ENCODE peak calls at places on chromosome 14, in seven cellular contexts. J, W, Z, X, Q, A and U are unnamed samples.

GRCh38 chr14:22653012-22653621 is 9.0 kb upstream of the OR6J1 start:
- DNase-seq in Z (no peak), W (peak), A (peak), X (peak), J (no peak), Q (peak), U (peak)

GRCh38 chr14:61562321-61563161 is 132.8 kb upstream of the HIF1A start:
- DNase-seq in X (peak), A (no peak), J (peak), Q (peak), W (no peak), Z (no peak), U (no peak)

GRCh38 chr14:80930836-80931389 is 10.6 kb downstream of the CEP128 start:
- DNase-seq in J (peak), Z (no peak), Q (peak), X (no peak), A (peak), W (no peak), U (peak)

GRCh38 chr14:77989441-77989891 is 180.7 kb upstream of the NRXN3 start:
- DNase-seq in A (no peak), Q (no peak), W (no peak), X (no peak), J (no peak), Z (no peak), U (no peak)

GRCh38 chr14:53355581-53356112 is 202.5 kb upstream of the DDHD1 start:
- DNase-seq in W (no peak), Z (no peak), Q (peak), A (peak), J (peak), X (no peak), U (no peak)

GRCh38 chr14:102711946-102712345 is 65.3 kb upstream of the TRAF3 start:
- DNase-seq in Z (no peak), A (no peak), X (no peak), W (no peak), J (no peak), Q (no peak), U (no peak)

GRCh38 chr14:34498684-34499412 is 36.8 kb upstream of the SPTSSA start:
- DNase-seq in J (no peak), Z (no peak), W (no peak), X (no peak), A (no peak), Q (peak), U (no peak)

GRCh38 chr14:79825046-79825521 is 386.2 kb downstream of the DIO2 start:
- DNase-seq in A (no peak), Z (no peak), J (no peak), W (no peak), X (no peak), Q (peak), U (no peak)

GRCh38 chr14:88437659-88438058 is 52.2 kb downstream of the SPATA7 start:
- DNase-seq in Q (no peak), J (no peak), W (no peak), X (no peak), A (no peak), Z (no peak), U (no peak)

GRCh38 chr14:68628605-68629310 is 164.1 kb downstream of the ZFP36L1 start:
- DNase-seq in Z (no peak), X (peak), A (no peak), W (no peak), Q (no peak), J (no peak), U (peak)

GRCh38 chr14:21917699-21918436 is 244.2 kb upstream of the OR4E1 start:
- DNase-seq in Z (no peak), A (peak), Q (peak), X (peak), J (no peak), W (no peak), U (peak)

GRCh38 chr14:53956427-53957201 is at the start of gene BMP4:
- DNase-seq in J (no peak), Z (peak), W (peak), Q (peak), A (no peak), X (no peak), U (no peak)

GRCh38 chr14:105937253-105938054 is 411.1 kb downstream of the TMEM121 start:
- DNase-seq in Q (no peak), W (peak), J (no peak), A (no peak), Z (no peak), X (no peak), U (no peak)

GRCh38 chr14:51246032-51246431 is 6.0 kb downstream of the TMX1 start:
- DNase-seq in X (no peak), W (no peak), J (no peak), Z (no peak), A (no peak), Q (no peak), U (no peak)

GRCh38 chr14:94469261-94469660 is 6.7 kb downstream of the SERPINA9 start:
- DNase-seq in W (peak), X (no peak), J (no peak), Z (no peak), A (no peak), Q (no peak), U (no peak)

GRCh38 chr14:91830777-91831176 is 36.6 kb downstream of the TC2N start:
- DNase-seq in X (no peak), Q (no peak), A (no peak), Z (no peak), J (no peak), W (no peak), U (no peak)

GRCh38 chr14:106436310-106436905 is 910.0 kb downstream of the TMEM121 start:
- DNase-seq in W (no peak), J (no peak), A (peak), X (peak), Q (no peak), Z (no peak), U (peak)

GRCh38 chr14:81516941-81517797 is 16.5 kb downstream of the SEL1L start:
- DNase-seq in A (no peak), J (peak), W (peak), Z (no peak), X (no peak), Q (peak), U (no peak)

GRCh38 chr14:102971836-102972606 is 49.6 kb downstream of the AMN start:
- DNase-seq in W (no peak), Z (peak), J (no peak), A (no peak), X (no peak), Q (no peak), U (no peak)

GRCh38 chr14:78253986-78254385 is 83.8 kb downstream of the NRXN3 start:
- DNase-seq in A (no peak), X (no peak), Z (no peak), W (no peak), J (peak), Q (peak), U (no peak)

GRCh38 chr14:89566180-89566579 is 149.1 kb upstream of the FOXN3 start:
- DNase-seq in A (no peak), W (no peak), X (no peak), J (no peak), Z (no peak), Q (no peak), U (no peak)

GRCh38 chr14:68316078-68316868 is 476.6 kb downstream of the ZFP36L1 start:
- DNase-seq in A (no peak), Q (no peak), J (no peak), W (no peak), X (no peak), Z (no peak), U (no peak)

GRCh38 chr14:51593397-51593796 is 58.3 kb upstream of the FRMD6 start:
- DNase-seq in X (no peak), J (no peak), A (no peak), Z (no peak), Q (no peak), W (no peak), U (no peak)

GRCh38 chr14:31947680-31948580 is 129.2 kb upstream of the ARHGAP5 start:
- DNase-seq in A (no peak), Z (no peak), J (no peak), X (no peak), W (no peak), Q (peak), U (no peak)

GRCh38 chr14:29645117-29645516 is 282.5 kb downstream of the PRKD1 start:
- DNase-seq in A (no peak), Q (peak), W (no peak), J (no peak), X (no peak), Z (no peak), U (no peak)

GRCh38 chr14:20118795-20119194 is 8.3 kb downstream of the OR4K17 start:
- DNase-seq in J (no peak), W (no peak), Q (no peak), Z (no peak), X (no peak), A (no peak), U (no peak)

GRCh38 chr14:61620130-61620946 is 75.0 kb upstream of the HIF1A start:
- DNase-seq in Z (no peak), W (no peak), J (peak), Q (peak), X (no peak), A (no peak), U (no peak)

GRCh38 chr14:33686218-33686617 is 264.7 kb downstream of the EGLN3 start:
- DNase-seq in W (no peak), X (no peak), A (no peak), J (peak), Z (no peak), Q (peak), U (no peak)

GRCh38 chr14:100340454-100340813 is 17.3 kb downstream of the SLC25A47 start:
- DNase-seq in W (no peak), X (no peak), A (no peak), Q (no peak), J (no peak), Z (no peak), U (no peak)

GRCh38 chr14:93137864-93138263 is 22.1 kb upstream of the ITPK1 start:
- DNase-seq in J (no peak), X (no peak), W (peak), A (peak), Q (peak), Z (peak), U (no peak)

GRCh38 chr14:100749967-100750597 is 23.4 kb downstream of the DLK1 start:
- DNase-seq in A (no peak), Z (peak), X (no peak), W (peak), J (no peak), Q (no peak), U (no peak)

GRCh38 chr14:78170203-78170602 is at the start of gene NRXN3:
- DNase-seq in Z (no peak), J (no peak), A (no peak), W (no peak), Q (no peak), X (no peak), U (no peak)

GRCh38 chr14:24139272-24139934 is 2.0 kb downstream of the EMC9 start:
- DNase-seq in Z (no peak), X (no peak), W (no peak), J (no peak), Q (no peak), A (no peak), U (no peak)
- H3K4me3 ChIP-seq in Z (no peak), X (no peak), W (no peak), J (peak), Q (no peak), A (peak), U (no peak)

DNA sequence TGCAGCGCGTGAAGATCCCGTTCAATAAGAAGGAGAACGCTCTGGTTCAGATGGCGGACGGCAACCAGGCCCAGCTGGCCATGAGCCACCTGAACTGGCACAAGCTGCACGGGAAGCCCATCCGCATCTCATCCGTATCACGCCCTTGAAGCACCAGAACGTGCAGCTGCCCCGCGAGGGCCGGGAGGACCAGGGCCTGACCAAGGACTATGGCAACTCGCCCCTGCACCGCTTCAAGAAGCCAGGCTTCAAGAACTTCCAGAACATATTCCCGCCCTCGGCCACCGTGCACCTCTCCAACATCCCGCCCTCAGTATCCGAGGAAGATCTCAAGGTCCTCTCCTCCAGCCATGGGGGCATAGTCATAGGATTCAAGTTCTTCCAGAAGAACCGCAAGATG is 131.9 kb upstream of the FUT8 start:
- DNase-seq in A (no peak), J (no peak), W (no peak), Z (no peak), X (no peak), Q (no peak), U (no peak)
- H3K4me3 ChIP-seq in A (no peak), J (no peak), W (no peak), Z (no peak), X (no peak), Q (no peak), U (no peak)

DNA sequence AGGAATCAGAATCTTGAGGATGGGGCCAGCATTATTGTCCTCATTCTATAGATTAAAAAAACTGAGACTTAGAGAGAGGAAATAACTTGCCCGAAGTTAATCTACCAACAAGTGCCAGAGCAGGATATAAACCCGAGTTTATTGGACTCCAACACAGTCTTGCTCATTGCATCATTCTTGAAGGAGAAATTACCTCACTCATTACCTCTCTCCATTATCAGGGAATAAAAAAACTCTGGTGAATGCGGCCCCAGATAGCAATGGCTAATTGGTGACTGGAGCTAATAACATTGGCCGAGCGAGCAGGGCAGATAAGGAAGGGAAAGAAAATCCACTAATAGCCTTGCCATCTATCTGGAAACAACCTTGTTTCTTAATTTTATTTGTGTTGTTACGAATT is 24.7 kb upstream of the TMED10 start:
- DNase-seq in X (no peak), Q (no peak), W (no peak), J (no peak), Z (no peak), A (no peak), U (no peak)
- H3K4me3 ChIP-seq in X (no peak), Q (no peak), W (no peak), J (no peak), Z (no peak), A (no peak), U (no peak)

GRCh38 chr14:60204104-60204842 is 39.1 kb upstream of the DHRS7 start:
- DNase-seq in W (no peak), Q (no peak), X (no peak), Z (no peak), A (no peak), J (no peak), U (no peak)
- H3K4me3 ChIP-seq in W (no peak), Q (no peak), X (no peak), Z (no peak), A (no peak), J (no peak), U (no peak)